ENCODE peak calls at places on chromosomes 13 and 19, in seven cellular contexts. F is sigmoid colon, P is ovary, U is A549, Z is SK-N-SH, L is stomach, X is suprapubic skin. C is an unnamed sample. For H3K4me1, the result is how much of the 10 kb centered on the place peaks cover.

GRCh38 chr13:114108894-114109293 is 23.5 kb downstream of the RASA3 start:
- DNase-seq in F (peak), P (peak), U (no peak), Z (no peak), L (no peak), X (no peak), C (peak)

GRCh38 chr13:73138967-73139491 is 80.2 kb downstream of the KLF5 start:
- DNase-seq in F (no peak), P (no peak), U (no peak), Z (no peak), L (no peak), X (no peak), C (no peak)

GRCh38 chr13:38687246-38688229 is 661 bp downstream of the FREM2 start:
- DNase-seq in F (peak), P (no peak), U (peak), Z (peak), L (no peak), X (no peak), C (no peak)

GRCh38 chr19:7857727-7858701 is 16.2 kb downstream of the PRR36 start:
- DNase-seq in F (no peak), P (no peak), U (no peak), Z (no peak), L (no peak), X (no peak), C (no peak)

GRCh38 chr19:16445238-16446107 is 26.3 kb downstream of the EPS15L1 start:
- DNase-seq in F (no peak), P (no peak), U (no peak), Z (no peak), L (no peak), X (no peak), C (no peak)

GRCh38 chr13:31972453-31972852 is 59.1 kb upstream of the FRY start:
- DNase-seq in F (no peak), P (no peak), U (no peak), Z (no peak), L (no peak), X (no peak), C (no peak)

GRCh38 chr13:89380101-89380500 is 1708.9 kb downstream of the SLITRK5 start:
- DNase-seq in F (no peak), P (no peak), U (peak), Z (no peak), L (peak), X (no peak), C (no peak)

GRCh38 chr19:48926909-48927308 is 6.6 kb upstream of the DHDH start:
- DNase-seq in F (peak), P (no peak), U (peak), Z (no peak), L (peak), X (no peak), C (peak)

GRCh38 chr19:30430206-30430734 is 58.1 kb downstream of the ZNF536 start:
- DNase-seq in F (no peak), P (no peak), U (no peak), Z (no peak), L (no peak), X (no peak), C (no peak)

DNA sequence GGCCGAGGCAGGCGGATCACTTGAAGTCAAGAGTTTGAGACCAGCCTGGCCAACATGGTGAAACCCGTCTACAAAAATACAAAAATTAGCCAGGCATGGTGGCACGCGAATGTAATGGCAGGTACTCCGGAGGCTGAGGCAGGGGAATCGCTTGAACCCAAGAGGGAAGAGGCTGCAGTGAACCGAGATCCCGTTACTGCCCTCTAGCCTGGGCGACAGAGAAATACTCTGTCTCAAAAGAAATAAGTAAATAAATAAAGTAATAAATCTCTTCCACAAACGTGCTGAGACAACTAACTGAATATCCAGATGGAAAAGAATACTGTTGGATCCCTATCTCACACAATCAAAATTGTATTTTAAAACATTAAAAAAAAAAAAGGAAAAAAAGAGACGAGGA is 807 bp upstream of the ZNF813 start:
- DNase-seq in F (no peak), P (no peak), U (no peak), Z (peak), L (no peak), X (no peak), C (no peak)
- H3K4me3 ChIP-seq in F (peak), P (peak), U (no peak), Z (peak), L (peak), X (peak), C (peak)

GRCh38 chr19:5049561-5049960 is 80.6 kb downstream of the KDM4B start:
- DNase-seq in F (no peak), P (no peak), U (no peak), Z (no peak), L (no peak), X (no peak), C (no peak)

GRCh38 chr19:5048727-5049553 is 80.0 kb downstream of the KDM4B start:
- DNase-seq in F (no peak), P (peak), U (peak), Z (peak), L (no peak), X (no peak), C (no peak)

GRCh38 chr19:5051619-5052018 is 82.7 kb downstream of the KDM4B start:
- DNase-seq in F (no peak), P (no peak), U (no peak), Z (no peak), L (no peak), X (no peak), C (no peak)

GRCh38 chr19:5050905-5051304 is 82.0 kb downstream of the KDM4B start:
- DNase-seq in F (no peak), P (no peak), U (no peak), Z (no peak), L (no peak), X (no peak), C (no peak)

GRCh38 chr19:5050016-5050656 is 81.2 kb downstream of the KDM4B start:
- DNase-seq in F (no peak), P (no peak), U (no peak), Z (no peak), L (no peak), X (no peak), C (no peak)
- TF ChIP-seq EP300 in F (no peak), P (no peak), U (no peak), Z (no peak), L (no peak), X (no peak), C (no peak)

DNA sequence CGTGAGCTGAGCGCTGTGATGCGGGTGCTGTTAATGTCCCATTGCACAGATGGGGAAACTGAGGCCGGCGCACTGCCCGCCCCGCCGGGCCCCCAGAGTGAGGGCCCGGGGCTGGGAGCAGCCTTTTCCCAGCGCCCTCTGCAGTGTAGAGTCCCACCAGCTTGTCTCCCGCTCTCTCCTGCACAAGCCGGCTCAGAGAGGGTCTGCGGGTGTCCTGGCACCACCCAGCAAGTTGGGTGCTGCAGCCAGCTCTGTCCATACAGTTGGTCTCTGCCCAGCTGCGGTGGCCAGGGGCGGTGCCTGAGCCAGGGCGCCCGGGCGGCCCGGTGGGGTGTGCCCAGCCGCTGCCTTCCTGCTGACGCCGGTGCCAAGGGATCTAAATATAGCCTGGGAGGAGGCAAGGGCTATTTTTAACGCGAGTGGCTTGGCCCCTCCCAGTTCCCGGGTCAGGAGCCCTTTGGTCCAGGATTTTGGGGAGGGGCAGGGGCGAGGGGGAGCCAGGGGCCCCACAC is 19.3 kb downstream of the GADD45B start:
- DNase-seq in F (peak), P (peak), U (peak), Z (peak), L (peak), X (peak), C (peak)
- H3K4me1 ChIP-seq in F (under half), P (under half), U (under half), Z (under half), L (half or more), X (half or more), C (under half)

GRCh38 chr13:94552095-94552494 is 43.9 kb downstream of the TGDS start:
- DNase-seq in F (no peak), P (no peak), U (no peak), Z (no peak), L (no peak), X (no peak), C (no peak)
- H3K4me3 ChIP-seq in F (no peak), P (no peak), U (no peak), Z (no peak), L (no peak), X (no peak), C (no peak)

DNA sequence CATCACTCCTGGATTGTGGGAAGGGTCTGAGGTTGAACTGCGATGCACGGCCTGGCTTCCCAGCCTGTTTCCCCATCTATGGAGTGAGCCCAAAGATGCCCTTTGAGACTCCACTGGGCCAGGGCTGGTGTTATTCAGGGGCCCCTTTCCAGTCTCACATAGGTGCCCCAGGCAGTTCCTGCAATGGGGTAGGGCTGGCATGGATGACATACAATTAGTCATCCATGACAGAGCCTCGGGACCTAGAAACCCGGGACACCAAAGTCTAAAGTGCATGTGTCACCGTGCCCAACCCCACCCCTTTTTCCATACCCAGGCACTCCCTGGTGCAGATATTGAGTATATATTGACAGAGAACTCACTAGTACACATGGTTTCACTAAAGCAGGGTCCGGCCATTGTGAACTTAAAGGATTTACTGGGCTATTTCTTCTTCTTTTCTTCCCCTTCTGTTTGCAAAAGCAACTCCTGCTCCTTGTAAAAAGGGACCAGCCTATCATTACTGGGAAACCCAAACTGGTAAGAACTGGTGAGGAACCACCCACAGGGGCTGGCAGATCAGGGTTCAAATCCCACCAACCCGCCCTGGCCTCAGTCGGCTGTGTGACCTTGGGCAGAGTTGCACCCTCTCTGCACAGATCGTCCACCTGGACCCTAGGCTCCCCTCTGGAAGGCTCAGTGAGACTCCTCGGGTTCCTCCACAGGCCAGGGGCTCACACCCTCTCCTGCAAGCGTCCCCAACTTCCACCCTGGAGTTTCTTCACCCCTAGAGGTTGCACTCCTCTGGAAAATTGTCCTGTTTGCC is 2.7 kb downstream of the B3GNT3 start:
- DNase-seq in F (no peak), P (no peak), U (peak), Z (peak), L (peak), X (no peak), C (no peak)
- TF ChIP-seq EP300 in F (no peak), P (no peak), U (no peak), Z (no peak), L (no peak), X (no peak), C (no peak)

DNA sequence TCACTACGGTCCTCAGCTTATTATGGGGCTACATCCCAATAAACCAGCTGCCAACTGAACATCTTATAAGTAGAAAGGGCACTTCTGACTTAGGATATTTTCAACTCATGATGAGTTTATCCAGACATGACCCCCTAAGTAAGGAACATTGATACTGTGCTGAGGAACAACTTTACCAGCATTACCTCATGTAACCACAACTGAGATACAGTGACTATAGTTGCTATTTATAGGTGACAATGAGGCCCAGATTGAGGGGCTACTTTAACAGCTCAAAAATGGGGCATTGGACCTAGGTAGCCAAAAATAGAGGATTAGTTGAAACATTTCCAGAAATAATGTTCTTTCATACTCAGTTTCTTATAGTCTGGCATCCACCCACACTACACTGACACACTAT is 26.8 kb downstream of the SKA3 start:
- DNase-seq in F (no peak), P (no peak), U (no peak), Z (no peak), L (no peak), X (no peak), C (no peak)
- H3K4me1 ChIP-seq in F (under half), P (under half), U (under half), Z (under half), L (under half), X (under half), C (under half)

DNA sequence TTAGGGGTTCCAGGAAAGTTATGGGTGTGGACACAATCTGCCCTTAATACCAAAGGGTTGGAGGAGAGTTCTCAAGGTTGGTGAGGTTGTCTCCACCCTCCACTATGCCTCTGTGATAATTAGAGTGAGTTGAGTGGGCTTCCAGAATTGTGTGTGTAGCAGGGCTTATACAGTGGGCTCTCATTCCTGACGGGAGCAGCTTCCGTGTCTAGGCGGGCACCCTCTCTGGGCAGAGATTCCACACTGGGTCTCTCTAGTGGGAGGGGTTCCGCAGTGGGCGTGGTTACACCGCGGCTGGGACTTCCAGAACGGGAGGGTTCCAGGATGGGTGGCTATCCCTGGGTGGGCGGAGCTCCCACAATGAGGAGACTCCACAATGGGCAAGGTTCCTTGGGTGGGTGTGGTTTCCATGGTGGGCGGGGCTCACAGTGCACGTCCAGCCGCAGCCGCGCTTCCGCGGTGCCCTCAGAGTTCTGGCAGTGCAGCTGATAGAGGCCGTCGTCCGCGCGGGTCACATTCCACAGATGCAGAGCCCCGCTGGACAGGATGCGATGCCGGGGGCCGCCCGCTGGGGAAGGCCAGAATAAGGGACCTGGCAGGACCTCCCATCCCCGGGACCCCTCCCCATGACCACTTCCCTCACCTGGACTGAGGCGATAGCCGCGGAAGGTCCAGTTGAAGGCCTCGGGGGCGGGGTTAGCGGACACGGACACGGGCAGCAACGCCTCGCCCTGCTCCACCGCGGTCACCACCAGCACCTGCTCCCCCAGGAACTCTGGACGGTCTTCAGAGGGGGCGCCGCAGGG is 8.4 kb downstream of the NPHS1 start:
- DNase-seq in F (no peak), P (no peak), U (peak), Z (peak), L (peak), X (no peak), C (no peak)
- H3K4me3 ChIP-seq in F (no peak), P (no peak), U (peak), Z (no peak), L (no peak), X (no peak), C (no peak)